ENCODE peak calls at places on chromosomes 2 and 18, in seven cellular contexts. One of them, this sample, is unnamed.

GRCh38 chr18:57352761-57353136 is 392 bp downstream of the ST8SIA3 start:
- DNase-seq in thyroid gland: no peak
- DNase-seq in CD8-positive, alpha-beta memory T cell: no peak
- DNase-seq in breast epithelium: no peak
- DNase-seq in OCI-LY7: no peak
- DNase-seq in mucosa of descending colon: no peak
- DNase-seq in body of pancreas: no peak
- DNase-seq in this sample: no peak

GRCh38 chr2:159755788-159756187 is 42.2 kb downstream of the CD302 start:
- DNase-seq in thyroid gland: no peak
- DNase-seq in CD8-positive, alpha-beta memory T cell: no peak
- DNase-seq in breast epithelium: no peak
- DNase-seq in OCI-LY7: no peak
- DNase-seq in mucosa of descending colon: no peak
- DNase-seq in body of pancreas: no peak
- DNase-seq in this sample: peak; percentile 73

GRCh38 chr2:10977003-10977402 is 65.3 kb downstream of the KCNF1 start:
- DNase-seq in thyroid gland: no peak
- DNase-seq in CD8-positive, alpha-beta memory T cell: no peak
- DNase-seq in breast epithelium: no peak
- DNase-seq in OCI-LY7: no peak
- DNase-seq in mucosa of descending colon: no peak
- DNase-seq in body of pancreas: no peak
- DNase-seq in this sample: no peak

GRCh38 chr2:200219400-200220113 is 86.9 kb upstream of the SPATS2L start:
- DNase-seq in thyroid gland: no peak
- DNase-seq in CD8-positive, alpha-beta memory T cell: no peak
- DNase-seq in breast epithelium: no peak
- DNase-seq in OCI-LY7: no peak
- DNase-seq in mucosa of descending colon: peak; percentile 16
- DNase-seq in body of pancreas: peak; percentile 74
- DNase-seq in this sample: no peak

GRCh38 chr18:40258298-40258697 is 1696.7 kb upstream of the PIK3C3 start:
- DNase-seq in thyroid gland: no peak
- DNase-seq in CD8-positive, alpha-beta memory T cell: no peak
- DNase-seq in breast epithelium: no peak
- DNase-seq in OCI-LY7: no peak
- DNase-seq in mucosa of descending colon: no peak
- DNase-seq in body of pancreas: no peak
- DNase-seq in this sample: no peak

GRCh38 chr2:201208563-201209252 is 25.8 kb downstream of the CASP10 start:
- DNase-seq in thyroid gland: no peak
- DNase-seq in CD8-positive, alpha-beta memory T cell: no peak
- DNase-seq in breast epithelium: no peak
- DNase-seq in OCI-LY7: peak; percentile 57
- DNase-seq in mucosa of descending colon: no peak
- DNase-seq in body of pancreas: peak; percentile 50
- DNase-seq in this sample: no peak

GRCh38 chr2:201348758-201349157 is 8.4 kb downstream of the FLACC1 start:
- DNase-seq in thyroid gland: no peak
- DNase-seq in CD8-positive, alpha-beta memory T cell: no peak
- DNase-seq in breast epithelium: no peak
- DNase-seq in OCI-LY7: no peak
- DNase-seq in mucosa of descending colon: no peak
- DNase-seq in body of pancreas: no peak
- DNase-seq in this sample: no peak

GRCh38 chr18:51051105-51051712 is 21.2 kb downstream of the SMAD4 start:
- DNase-seq in thyroid gland: no peak
- DNase-seq in CD8-positive, alpha-beta memory T cell: peak; percentile 58
- DNase-seq in breast epithelium: no peak
- DNase-seq in OCI-LY7: peak; percentile 60
- DNase-seq in mucosa of descending colon: peak; percentile 36
- DNase-seq in body of pancreas: peak; percentile 43
- DNase-seq in this sample: peak; percentile 80

GRCh38 chr2:57864926-57865325 is 181.7 kb upstream of the VRK2 start:
- DNase-seq in thyroid gland: no peak
- DNase-seq in CD8-positive, alpha-beta memory T cell: no peak
- DNase-seq in breast epithelium: no peak
- DNase-seq in OCI-LY7: no peak
- DNase-seq in mucosa of descending colon: no peak
- DNase-seq in body of pancreas: no peak
- DNase-seq in this sample: no peak

GRCh38 chr2:227163998-227164744 is at the start of the genes COL4A3 and COL4A4:
- DNase-seq in thyroid gland: peak; percentile 91
- DNase-seq in CD8-positive, alpha-beta memory T cell: no peak
- DNase-seq in breast epithelium: no peak
- DNase-seq in OCI-LY7: no peak
- DNase-seq in mucosa of descending colon: peak; percentile 46
- DNase-seq in body of pancreas: peak; percentile 74
- DNase-seq in this sample: peak; percentile 64

GRCh38 chr2:7190587-7191320 is 273.5 kb downstream of the RNF144A start:
- DNase-seq in thyroid gland: no peak
- DNase-seq in CD8-positive, alpha-beta memory T cell: no peak
- DNase-seq in breast epithelium: no peak
- DNase-seq in OCI-LY7: no peak
- DNase-seq in mucosa of descending colon: no peak
- DNase-seq in body of pancreas: no peak
- DNase-seq in this sample: peak; percentile 26

GRCh38 chr2:232480201-232481190 is 7.1 kb downstream of the ECEL1 start:
- DNase-seq in thyroid gland: no peak
- DNase-seq in CD8-positive, alpha-beta memory T cell: no peak
- DNase-seq in breast epithelium: peak; percentile 45
- DNase-seq in OCI-LY7: no peak
- DNase-seq in mucosa of descending colon: no peak
- DNase-seq in body of pancreas: no peak
- DNase-seq in this sample: no peak

GRCh38 chr2:48695991-48696390 is 59.5 kb downstream of the LHCGR start:
- DNase-seq in thyroid gland: no peak
- DNase-seq in CD8-positive, alpha-beta memory T cell: no peak
- DNase-seq in breast epithelium: no peak
- DNase-seq in OCI-LY7: no peak
- DNase-seq in mucosa of descending colon: no peak
- DNase-seq in body of pancreas: no peak
- DNase-seq in this sample: no peak

GRCh38 chr2:48694143-48694542 is 61.4 kb downstream of the LHCGR start:
- DNase-seq in thyroid gland: no peak
- DNase-seq in CD8-positive, alpha-beta memory T cell: no peak
- DNase-seq in breast epithelium: no peak
- DNase-seq in OCI-LY7: no peak
- DNase-seq in mucosa of descending colon: no peak
- DNase-seq in body of pancreas: no peak
- DNase-seq in this sample: peak; percentile 37

GRCh38 chr2:48693066-48693465 is 62.5 kb downstream of the LHCGR start:
- DNase-seq in thyroid gland: no peak
- DNase-seq in CD8-positive, alpha-beta memory T cell: no peak
- DNase-seq in breast epithelium: no peak
- DNase-seq in OCI-LY7: no peak
- DNase-seq in mucosa of descending colon: no peak
- DNase-seq in body of pancreas: no peak
- DNase-seq in this sample: peak; percentile 15

GRCh38 chr2:48692292-48692691 is 63.2 kb downstream of the LHCGR start:
- DNase-seq in thyroid gland: no peak
- DNase-seq in CD8-positive, alpha-beta memory T cell: no peak
- DNase-seq in breast epithelium: no peak
- DNase-seq in OCI-LY7: no peak
- DNase-seq in mucosa of descending colon: no peak
- DNase-seq in body of pancreas: no peak
- DNase-seq in this sample: no peak

DNA sequence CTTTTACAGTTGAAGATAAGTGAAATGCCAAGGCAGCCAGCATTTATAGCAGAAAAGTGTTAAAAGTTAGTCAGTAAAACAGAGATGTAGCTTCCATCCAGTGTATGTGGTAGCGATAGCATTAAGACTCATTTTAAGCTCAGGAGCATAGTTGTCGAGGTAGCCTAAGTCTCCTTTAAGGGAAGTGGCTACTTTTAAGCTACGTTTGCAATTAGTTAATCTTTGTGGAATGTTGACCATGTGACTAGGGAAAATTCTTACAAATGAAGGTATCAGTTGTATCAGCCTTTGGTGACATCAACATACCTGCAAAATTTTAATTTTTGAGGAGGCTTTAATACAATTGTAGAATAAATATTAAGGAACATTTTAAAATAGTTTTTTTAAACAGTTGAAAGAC is 61.9 kb downstream of the LHCGR start:
- DNase-seq in thyroid gland: no peak
- DNase-seq in CD8-positive, alpha-beta memory T cell: no peak
- DNase-seq in breast epithelium: no peak
- DNase-seq in OCI-LY7: no peak
- DNase-seq in mucosa of descending colon: no peak
- DNase-seq in body of pancreas: no peak
- DNase-seq in this sample: peak; percentile 8
- H3K4me1 ChIP-seq in thyroid gland: peaks cover 3% of the 10 kb centered on the region
- H3K4me1 ChIP-seq in CD8-positive, alpha-beta memory T cell: no peaks in the 10 kb centered on the region
- H3K4me1 ChIP-seq in breast epithelium: no peaks in the 10 kb centered on the region
- H3K4me1 ChIP-seq in OCI-LY7: no peaks in the 10 kb centered on the region
- H3K4me1 ChIP-seq in mucosa of descending colon: no peaks in the 10 kb centered on the region
- H3K4me1 ChIP-seq in body of pancreas: no peaks in the 10 kb centered on the region
- H3K4me1 ChIP-seq in this sample: peaks cover 20% of the 10 kb centered on the region

GRCh38 chr18:21099442-21099841 is 12.2 kb downstream of the ROCK1 start:
- DNase-seq in thyroid gland: peak; percentile 21
- DNase-seq in CD8-positive, alpha-beta memory T cell: no peak
- DNase-seq in breast epithelium: no peak
- DNase-seq in OCI-LY7: peak; percentile 82
- DNase-seq in mucosa of descending colon: no peak
- DNase-seq in body of pancreas: no peak
- DNase-seq in this sample: no peak
- H3K4me1 ChIP-seq in thyroid gland: peaks cover 8% of the 10 kb centered on the region
- H3K4me1 ChIP-seq in CD8-positive, alpha-beta memory T cell: peaks cover 61% of the 10 kb centered on the region
- H3K4me1 ChIP-seq in breast epithelium: no peaks in the 10 kb centered on the region
- H3K4me1 ChIP-seq in OCI-LY7: peaks cover 65% of the 10 kb centered on the region
- H3K4me1 ChIP-seq in mucosa of descending colon: peaks cover 3% of the 10 kb centered on the region
- H3K4me1 ChIP-seq in body of pancreas: peaks cover 23% of the 10 kb centered on the region
- H3K4me1 ChIP-seq in this sample: peaks cover 5% of the 10 kb centered on the region

DNA sequence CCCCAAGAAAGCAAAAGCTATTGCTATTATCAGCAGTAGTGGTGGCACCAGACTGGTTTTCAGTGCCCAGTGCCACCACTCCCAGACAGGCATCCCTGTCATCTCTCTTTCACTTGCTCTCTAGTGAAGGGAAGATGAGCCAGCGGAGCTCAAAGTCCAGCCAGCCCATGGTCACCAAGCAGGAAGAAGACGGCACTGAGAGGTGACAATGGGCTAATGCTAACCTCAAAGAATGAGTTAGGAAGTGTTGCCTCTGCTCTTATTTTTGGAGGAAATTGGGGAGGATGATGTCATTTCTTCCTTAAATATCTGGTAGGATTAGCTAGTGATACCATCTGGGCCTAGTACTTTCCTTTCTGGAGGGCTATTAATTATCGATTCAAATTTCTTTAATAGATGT is 1.7 kb downstream of the SP140 start:
- DNase-seq in thyroid gland: no peak
- DNase-seq in CD8-positive, alpha-beta memory T cell: no peak
- DNase-seq in breast epithelium: no peak
- DNase-seq in OCI-LY7: no peak
- DNase-seq in mucosa of descending colon: no peak
- DNase-seq in body of pancreas: no peak
- DNase-seq in this sample: no peak
- H3K4me1 ChIP-seq in thyroid gland: no peaks in the 10 kb centered on the region
- H3K4me1 ChIP-seq in CD8-positive, alpha-beta memory T cell: peaks cover 52% of the 10 kb centered on the region
- H3K4me1 ChIP-seq in breast epithelium: no peaks in the 10 kb centered on the region
- H3K4me1 ChIP-seq in OCI-LY7: peaks cover 42% of the 10 kb centered on the region
- H3K4me1 ChIP-seq in mucosa of descending colon: no peaks in the 10 kb centered on the region
- H3K4me1 ChIP-seq in body of pancreas: no peaks in the 10 kb centered on the region
- H3K4me1 ChIP-seq in this sample: no peaks in the 10 kb centered on the region

DNA sequence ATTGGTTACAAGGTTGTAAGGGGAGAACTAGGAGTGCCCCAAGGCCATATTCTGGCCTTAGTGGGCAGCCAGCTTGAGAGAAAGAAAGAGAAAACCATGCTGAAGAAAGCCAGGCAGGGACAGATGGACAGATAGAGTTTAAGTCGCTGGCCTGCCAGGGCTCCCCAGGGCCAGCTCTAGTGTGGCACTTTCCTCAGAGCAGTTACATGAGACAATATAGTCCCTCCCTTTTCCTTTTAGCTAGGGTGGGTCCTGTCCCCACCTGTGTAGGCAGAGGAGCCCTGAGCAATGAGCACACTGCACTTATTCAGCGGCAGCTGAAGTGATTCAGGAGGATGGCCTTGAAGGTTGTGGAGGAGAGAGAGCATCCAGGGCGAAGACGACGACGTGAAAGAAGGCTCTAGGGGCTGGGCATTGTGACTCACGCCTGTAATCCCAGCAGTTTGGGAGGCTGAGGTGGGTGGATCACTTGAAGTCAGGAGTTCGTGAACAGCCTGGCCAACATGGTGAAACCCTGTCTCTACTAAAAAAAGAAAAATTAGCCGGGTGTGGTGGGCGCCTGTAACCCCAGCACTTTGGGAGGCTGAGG is 152.0 kb upstream of the SLC1A4 start:
- DNase-seq in thyroid gland: no peak
- DNase-seq in CD8-positive, alpha-beta memory T cell: no peak
- DNase-seq in breast epithelium: no peak
- DNase-seq in OCI-LY7: no peak
- DNase-seq in mucosa of descending colon: no peak
- DNase-seq in body of pancreas: no peak
- DNase-seq in this sample: peak; percentile 95
- H3K4me1 ChIP-seq in thyroid gland: peaks cover 6% of the 10 kb centered on the region
- H3K4me1 ChIP-seq in CD8-positive, alpha-beta memory T cell: no peaks in the 10 kb centered on the region
- H3K4me1 ChIP-seq in breast epithelium: no peaks in the 10 kb centered on the region
- H3K4me1 ChIP-seq in OCI-LY7: peaks cover 42% of the 10 kb centered on the region
- H3K4me1 ChIP-seq in mucosa of descending colon: peaks cover 7% of the 10 kb centered on the region
- H3K4me1 ChIP-seq in body of pancreas: no peaks in the 10 kb centered on the region
- H3K4me1 ChIP-seq in this sample: peaks cover 54% of the 10 kb centered on the region

This sample was measured in GM23248.